ENCODE peak calls at places on chromosome 22, in ten cellular contexts. Q, P, W, G, L, C, I, F, Y and H are unnamed samples.

GRCh38 chr22:29528144-29528543 is 25.4 kb downstream of the THOC5 start:
- DNase-seq in Q (no peak), P (no peak), W (no peak), G (no peak), L (no peak), C (no peak), I (no peak), F (no peak), Y (no peak), H (no peak)

GRCh38 chr22:36252754-36253522 is at the start of gene APOL1:
- DNase-seq in Q (no peak), P (no peak), W (peak; percentile 15), G (peak; percentile 39), L (peak; percentile 64), C (peak; percentile 34), I (peak; percentile 43), F (no peak), Y (no peak), H (no peak)

GRCh38 chr22:21726650-21727049 is 8.9 kb downstream of the YPEL1 start:
- DNase-seq in Q (no peak), P (no peak), W (peak; percentile 50), G (peak; percentile 7), L (peak; percentile 38), C (peak; percentile 23), I (no peak), F (no peak), Y (peak; percentile 37), H (no peak)

GRCh38 chr22:50396751-50397370 is 53.7 kb downstream of the PPP6R2 start:
- DNase-seq in Q (no peak), P (no peak), W (no peak), G (no peak), L (no peak), C (no peak), I (no peak), F (no peak), Y (no peak), H (no peak)

GRCh38 chr22:46754110-46754799 is 8.2 kb upstream of the TBC1D22A start:
- DNase-seq in Q (peak; percentile 90), P (no peak), W (no peak), G (no peak), L (no peak), C (no peak), I (peak; percentile 95), F (peak; percentile 88), Y (no peak), H (peak; percentile 97)

GRCh38 chr22:30906946-30907345 is 61.6 kb downstream of the MORC2 start:
- DNase-seq in Q (no peak), P (no peak), W (no peak), G (no peak), L (no peak), C (no peak), I (no peak), F (no peak), Y (no peak), H (no peak)

GRCh38 chr22:17319541-17319940 is 49.7 kb upstream of the CECR2 start:
- DNase-seq in Q (no peak), P (no peak), W (no peak), G (no peak), L (no peak), C (no peak), I (no peak), F (no peak), Y (no peak), H (no peak)

GRCh38 chr22:20607157-20607907 is 99.9 kb downstream of the MED15 start:
- DNase-seq in Q (no peak), P (no peak), W (no peak), G (no peak), L (no peak), C (no peak), I (no peak), F (no peak), Y (peak; percentile 40), H (no peak)

GRCh38 chr22:27349456-27349855 is 452.1 kb downstream of the MN1 start:
- DNase-seq in Q (no peak), P (no peak), W (no peak), G (no peak), L (no peak), C (no peak), I (no peak), F (no peak), Y (no peak), H (no peak)

GRCh38 chr22:27987557-27987956 is 68.5 kb upstream of the PITPNB start:
- DNase-seq in Q (peak; percentile 77), P (no peak), W (no peak), G (no peak), L (no peak), C (no peak), I (no peak), F (peak; percentile 39), Y (no peak), H (no peak)